ENCODE peak calls at places on chromosomes 16 and 17, in nine cellular contexts. P is G401; L is cardiac fibroblast; K is NCI-H510A treated with DMSO at 0.1 percent for 48 hours; U is HFFc6; O is T-helper 2 cell treated with Interferon-gamma antibody and Interleukin-4, amounts not matched to agents 5 μg/mL and 100 μg/mL, for 36 hours; C is RPMI8226; Z is fibroblast of the aortic adventitia; W is glomerular endothelial cell. B is an unnamed sample.

GRCh38 chr17:12133183-12133582 is 112.5 kb downstream of the MAP2K4 start:
- DNase-seq in C (no peak), P (no peak), Z (peak; percentile 70), O (no peak), K (no peak), W (no peak), L (no peak), U (peak; percentile 22), B (peak; percentile 13)

GRCh38 chr16:8278181-8278580 is 312.1 kb downstream of the TMEM114 start:
- DNase-seq in U (no peak), C (no peak), L (no peak), O (no peak), Z (no peak), K (no peak), W (no peak), P (no peak), B (no peak)

GRCh38 chr17:8125947-8126305 is 2.0 kb upstream of the HES7 start:
- DNase-seq in L (no peak), C (peak; percentile 31), W (no peak), K (peak; percentile 43), U (no peak), P (peak; percentile 44), O (no peak), Z (peak; percentile 18), B (no peak)

GRCh38 chr17:66520986-66521385 is 218.6 kb downstream of the PRKCA start:
- DNase-seq in P (no peak), L (no peak), W (no peak), C (no peak), K (no peak), Z (peak; percentile 22), O (no peak), U (no peak), B (no peak)

GRCh38 chr17:58966208-58966607 is 140.5 kb downstream of the TRIM37 start:
- DNase-seq in L (no peak), C (no peak), P (no peak), U (no peak), W (no peak), K (no peak), Z (no peak), O (no peak), B (no peak)

GRCh38 chr16:65672960-65673359 is 551.1 kb upstream of the CDH11 start:
- DNase-seq in K (no peak), Z (peak; percentile 84), O (no peak), W (no peak), C (no peak), L (peak; percentile 59), U (no peak), P (no peak), B (no peak)

GRCh38 chr17:81329279-81329926 is 34.3 kb upstream of the SLC38A10 start:
- DNase-seq in O (no peak), C (peak; percentile 93), Z (peak; percentile 84), U (peak; percentile 87), P (peak; percentile 30), L (peak; percentile 85), K (peak; percentile 89), W (no peak), B (peak; percentile 93)

GRCh38 chr16:66359811-66360608 is 6.5 kb upstream of the CDH5 start:
- DNase-seq in K (no peak), U (no peak), C (no peak), W (no peak), P (peak; percentile 52), O (no peak), L (peak; percentile 65), Z (no peak), B (peak; percentile 77)

GRCh38 chr16:102060-102855 is 24.2 kb downstream of the MPG start:
- DNase-seq in U (no peak), C (no peak), K (no peak), Z (peak; percentile 69), W (no peak), L (peak; percentile 90), O (no peak), P (peak; percentile 30), B (peak; percentile 80)

GRCh38 chr17:43908111-43908721 is 880 bp upstream of the MPP2 start:
- DNase-seq in C (peak; percentile 74), Z (peak; percentile 83), U (peak; percentile 50), K (peak; percentile 55), W (no peak), O (peak; percentile 12), L (peak; percentile 75), P (peak; percentile 91), B (peak; percentile 90)

GRCh38 chr16:12802661-12803060 is 1.0 kb downstream of the CPPED1 start:
- DNase-seq in Z (no peak), K (no peak), C (no peak), U (no peak), L (no peak), P (no peak), W (no peak), O (no peak), B (no peak)

GRCh38 chr17:46010597-46011186 is 11.6 kb downstream of the STH start:
- DNase-seq in U (no peak), P (no peak), C (peak; percentile 11), L (no peak), O (no peak), Z (no peak), K (no peak), W (no peak), B (no peak)

GRCh38 chr16:65012357-65012756 is 109.5 kb downstream of the CDH11 start:
- DNase-seq in K (no peak), Z (peak; percentile 44), O (no peak), C (no peak), L (no peak), W (no peak), P (no peak), U (peak; percentile 86), B (no peak)

GRCh38 chr16:55678061-55678935 is 22.5 kb downstream of the SLC6A2 start:
- DNase-seq in L (no peak), W (no peak), O (no peak), K (no peak), P (peak; percentile 36), U (no peak), C (no peak), Z (no peak), B (peak; percentile 78)

GRCh38 chr16:15451098-15451731 is 16.8 kb downstream of the BMERB1 start:
- DNase-seq in U (no peak), W (no peak), C (no peak), O (no peak), P (no peak), L (no peak), Z (no peak), K (no peak), B (no peak)

GRCh38 chr16:83970430-83970815 is 2.4 kb downstream of the NECAB2 start:
- DNase-seq in Z (no peak), C (no peak), O (no peak), P (no peak), W (no peak), L (no peak), U (no peak), K (no peak), B (peak; percentile 18)

GRCh38 chr17:956905-957304 is 22.7 kb downstream of the NXN start:
- DNase-seq in U (peak; percentile 81), L (no peak), P (no peak), Z (no peak), W (no peak), C (peak; percentile 28), O (no peak), K (no peak), B (no peak)

GRCh38 chr16:67668495-67669157 is 2.0 kb downstream of the C16orf86 start:
- DNase-seq in W (no peak), K (no peak), Z (no peak), C (peak; percentile 48), U (no peak), O (no peak), L (no peak), P (no peak), B (peak; percentile 59)

GRCh38 chr16:10966129-10966528 is 21.8 kb downstream of the CLEC16A start:
- DNase-seq in L (no peak), C (no peak), W (no peak), P (no peak), O (no peak), Z (no peak), K (no peak), U (no peak), B (no peak)

GRCh38 chr17:33013596-33014375 is 22.1 kb downstream of the SPACA3 start:
- DNase-seq in O (no peak), U (no peak), C (no peak), Z (no peak), P (no peak), L (no peak), K (no peak), W (no peak), B (no peak)

GRCh38 chr17:77735341-77736206 is 222.9 kb upstream of the TNRC6C start:
- DNase-seq in W (no peak), K (peak; percentile 97), Z (peak; percentile 34), O (no peak), L (peak; percentile 58), U (no peak), C (peak; percentile 78), P (peak; percentile 89), B (peak; percentile 88)

GRCh38 chr17:82582208-82582607 is 62.7 kb downstream of the FOXK2 start:
- DNase-seq in O (no peak), Z (peak; percentile 9), U (no peak), W (no peak), C (no peak), K (no peak), L (no peak), P (no peak), B (no peak)

GRCh38 chr16:24789881-24790280 is 55.9 kb upstream of the SLC5A11 start:
- DNase-seq in P (no peak), U (no peak), W (no peak), Z (no peak), L (no peak), C (no peak), O (no peak), K (no peak), B (no peak)

GRCh38 chr16:66588981-66589713 is 9.9 kb downstream of the CMTM2 start:
- DNase-seq in P (peak; percentile 29), Z (peak; percentile 43), C (peak; percentile 60), K (no peak), L (peak; percentile 42), O (peak; percentile 64), U (peak; percentile 38), W (no peak), B (peak; percentile 69)

GRCh38 chr17:1643293-1643998 is 2.1 kb downstream of the SCARF1 start:
- DNase-seq in W (no peak), C (peak; percentile 86), P (no peak), L (no peak), O (no peak), Z (no peak), U (no peak), K (no peak), B (peak; percentile 71)

GRCh38 chr17:50609376-50610074 is 25.2 kb upstream of the ABCC3 start:
- DNase-seq in P (no peak), C (no peak), L (no peak), O (no peak), U (no peak), Z (no peak), K (no peak), W (no peak), B (no peak)

GRCh38 chr16:51243836-51244483 is 92.9 kb upstream of the SALL1 start:
- DNase-seq in L (peak; percentile 24), W (no peak), O (no peak), K (peak; percentile 31), C (no peak), U (no peak), P (no peak), Z (peak; percentile 78), B (no peak)

GRCh38 chr16:73026754-73027654 is 20.9 kb downstream of the ZFHX3 start:
- DNase-seq in Z (no peak), O (no peak), P (no peak), U (no peak), L (no peak), K (no peak), C (no peak), W (no peak), B (no peak)

GRCh38 chr17:10827898-10828552 is 9.9 kb downstream of the PIRT start:
- DNase-seq in U (no peak), C (no peak), P (no peak), K (no peak), Z (no peak), L (no peak), W (no peak), O (no peak), B (no peak)

B was measured in right cardiac atrium.